ENCODE peak calls at places on chromosomes 16 and 17, in five cellular contexts. One of them, this sample, is unnamed.
A peak's percentile ranks its signal among the peaks of the same experiment; 100 is the strongest.

GRCh38 chr17:65931246-65932149 is 260.4 kb downstream of the CEP112 start:
- DNase-seq in HCEC 1CT: no peak
- DNase-seq in coronary artery: no peak
- DNase-seq in activated naive CD4-positive, alpha-beta T cell treated with anti-CD3 and anti-CD28 coated beads for 36 hours: no peak
- DNase-seq in stimulated activated CD8-positive, alpha-beta memory T cell treated with anti-CD3 and anti-CD28 coated beads, Interleukin-7, amount 100 ng/mL, for 48 hours: no peak
- DNase-seq in this sample: no peak

GRCh38 chr16:57935904-57936303 is 35.0 kb downstream of the CNGB1 start:
- DNase-seq in stimulated activated CD8-positive, alpha-beta memory T cell treated with anti-CD3 and anti-CD28 coated beads, Interleukin-7, amount 100 ng/mL, for 48 hours: no peak
- DNase-seq in HCEC 1CT: no peak
- DNase-seq in coronary artery: no peak
- DNase-seq in activated naive CD4-positive, alpha-beta T cell treated with anti-CD3 and anti-CD28 coated beads for 36 hours: no peak
- DNase-seq in this sample: no peak

GRCh38 chr17:50139950-50140885 is 10.3 kb upstream of the SAMD14 start:
- DNase-seq in HCEC 1CT: peak; percentile 64
- DNase-seq in stimulated activated CD8-positive, alpha-beta memory T cell treated with anti-CD3 and anti-CD28 coated beads, Interleukin-7, amount 100 ng/mL, for 48 hours: peak; percentile 76
- DNase-seq in activated naive CD4-positive, alpha-beta T cell treated with anti-CD3 and anti-CD28 coated beads for 36 hours: peak; percentile 91
- DNase-seq in coronary artery: no peak
- DNase-seq in this sample: no peak

GRCh38 chr17:65334391-65334790 is 197.2 kb downstream of the RGS9 start:
- DNase-seq in HCEC 1CT: peak; percentile 1
- DNase-seq in stimulated activated CD8-positive, alpha-beta memory T cell treated with anti-CD3 and anti-CD28 coated beads, Interleukin-7, amount 100 ng/mL, for 48 hours: no peak
- DNase-seq in activated naive CD4-positive, alpha-beta T cell treated with anti-CD3 and anti-CD28 coated beads for 36 hours: no peak
- DNase-seq in coronary artery: no peak
- DNase-seq in this sample: no peak

GRCh38 chr17:74274060-74274702 is at the start of gene DNAI2:
- DNase-seq in HCEC 1CT: no peak
- DNase-seq in stimulated activated CD8-positive, alpha-beta memory T cell treated with anti-CD3 and anti-CD28 coated beads, Interleukin-7, amount 100 ng/mL, for 48 hours: no peak
- DNase-seq in coronary artery: no peak
- DNase-seq in activated naive CD4-positive, alpha-beta T cell treated with anti-CD3 and anti-CD28 coated beads for 36 hours: peak; percentile 24
- DNase-seq in this sample: no peak

GRCh38 chr17:45131616-45132301 is 556 bp downstream of the PLCD3 start:
- DNase-seq in coronary artery: no peak
- DNase-seq in stimulated activated CD8-positive, alpha-beta memory T cell treated with anti-CD3 and anti-CD28 coated beads, Interleukin-7, amount 100 ng/mL, for 48 hours: peak; percentile 19
- DNase-seq in activated naive CD4-positive, alpha-beta T cell treated with anti-CD3 and anti-CD28 coated beads for 36 hours: peak; percentile 58
- DNase-seq in HCEC 1CT: no peak
- DNase-seq in this sample: no peak

GRCh38 chr17:39745335-39746144 is 7.8 kb downstream of the GRB7 start:
- DNase-seq in HCEC 1CT: no peak
- DNase-seq in coronary artery: no peak
- DNase-seq in stimulated activated CD8-positive, alpha-beta memory T cell treated with anti-CD3 and anti-CD28 coated beads, Interleukin-7, amount 100 ng/mL, for 48 hours: no peak
- DNase-seq in activated naive CD4-positive, alpha-beta T cell treated with anti-CD3 and anti-CD28 coated beads for 36 hours: no peak
- DNase-seq in this sample: no peak

GRCh38 chr16:58461056-58461455 is 38.9 kb upstream of the NDRG4 start:
- DNase-seq in activated naive CD4-positive, alpha-beta T cell treated with anti-CD3 and anti-CD28 coated beads for 36 hours: no peak
- DNase-seq in coronary artery: no peak
- DNase-seq in stimulated activated CD8-positive, alpha-beta memory T cell treated with anti-CD3 and anti-CD28 coated beads, Interleukin-7, amount 100 ng/mL, for 48 hours: no peak
- DNase-seq in HCEC 1CT: peak; percentile 42
- DNase-seq in this sample: no peak

GRCh38 chr16:21599994-21600773 is 807 bp downstream of the METTL9 start:
- DNase-seq in stimulated activated CD8-positive, alpha-beta memory T cell treated with anti-CD3 and anti-CD28 coated beads, Interleukin-7, amount 100 ng/mL, for 48 hours: no peak
- DNase-seq in coronary artery: no peak
- DNase-seq in activated naive CD4-positive, alpha-beta T cell treated with anti-CD3 and anti-CD28 coated beads for 36 hours: peak; percentile 52
- DNase-seq in HCEC 1CT: peak; percentile 45
- DNase-seq in this sample: no peak

GRCh38 chr16:75000481-75001081 is 1.8 kb downstream of the ZNRF1 start:
- DNase-seq in HCEC 1CT: no peak
- DNase-seq in activated naive CD4-positive, alpha-beta T cell treated with anti-CD3 and anti-CD28 coated beads for 36 hours: peak; percentile 24
- DNase-seq in coronary artery: no peak
- DNase-seq in stimulated activated CD8-positive, alpha-beta memory T cell treated with anti-CD3 and anti-CD28 coated beads, Interleukin-7, amount 100 ng/mL, for 48 hours: no peak
- DNase-seq in this sample: no peak

GRCh38 chr17:41404024-41404651 is 6.7 kb upstream of the KRT31 start:
- DNase-seq in activated naive CD4-positive, alpha-beta T cell treated with anti-CD3 and anti-CD28 coated beads for 36 hours: peak; percentile 85
- DNase-seq in stimulated activated CD8-positive, alpha-beta memory T cell treated with anti-CD3 and anti-CD28 coated beads, Interleukin-7, amount 100 ng/mL, for 48 hours: peak; percentile 64
- DNase-seq in HCEC 1CT: peak; percentile 99
- DNase-seq in coronary artery: no peak
- DNase-seq in this sample: no peak

GRCh38 chr16:54806961-54807360 is 123.7 kb upstream of the IRX5 start:
- DNase-seq in stimulated activated CD8-positive, alpha-beta memory T cell treated with anti-CD3 and anti-CD28 coated beads, Interleukin-7, amount 100 ng/mL, for 48 hours: no peak
- DNase-seq in coronary artery: no peak
- DNase-seq in activated naive CD4-positive, alpha-beta T cell treated with anti-CD3 and anti-CD28 coated beads for 36 hours: no peak
- DNase-seq in HCEC 1CT: no peak
- DNase-seq in this sample: no peak

GRCh38 chr16:252366-253337 is 18.0 kb downstream of the FAM234A start:
- DNase-seq in stimulated activated CD8-positive, alpha-beta memory T cell treated with anti-CD3 and anti-CD28 coated beads, Interleukin-7, amount 100 ng/mL, for 48 hours: no peak
- DNase-seq in HCEC 1CT: no peak
- DNase-seq in activated naive CD4-positive, alpha-beta T cell treated with anti-CD3 and anti-CD28 coated beads for 36 hours: peak; percentile 51
- DNase-seq in coronary artery: no peak
- DNase-seq in this sample: no peak

GRCh38 chr17:48545022-48545376 is at the start of gene HOXB2:
- DNase-seq in coronary artery: no peak
- DNase-seq in stimulated activated CD8-positive, alpha-beta memory T cell treated with anti-CD3 and anti-CD28 coated beads, Interleukin-7, amount 100 ng/mL, for 48 hours: no peak
- DNase-seq in HCEC 1CT: peak; percentile 71
- DNase-seq in activated naive CD4-positive, alpha-beta T cell treated with anti-CD3 and anti-CD28 coated beads for 36 hours: no peak
- DNase-seq in this sample: no peak

GRCh38 chr16:53087101-53087500 is 32.3 kb downstream of the CHD9 start:
- DNase-seq in HCEC 1CT: peak; percentile 41
- DNase-seq in coronary artery: no peak
- DNase-seq in stimulated activated CD8-positive, alpha-beta memory T cell treated with anti-CD3 and anti-CD28 coated beads, Interleukin-7, amount 100 ng/mL, for 48 hours: no peak
- DNase-seq in activated naive CD4-positive, alpha-beta T cell treated with anti-CD3 and anti-CD28 coated beads for 36 hours: no peak
- DNase-seq in this sample: no peak

GRCh38 chr17:62870581-62870964 is 62.5 kb upstream of the MARCHF10 start:
- DNase-seq in HCEC 1CT: no peak
- DNase-seq in stimulated activated CD8-positive, alpha-beta memory T cell treated with anti-CD3 and anti-CD28 coated beads, Interleukin-7, amount 100 ng/mL, for 48 hours: no peak
- DNase-seq in activated naive CD4-positive, alpha-beta T cell treated with anti-CD3 and anti-CD28 coated beads for 36 hours: no peak
- DNase-seq in coronary artery: peak; percentile 52
- DNase-seq in this sample: peak; percentile 49

GRCh38 chr17:51500454-51500853 is 240.1 kb downstream of the UTP18 start:
- DNase-seq in coronary artery: no peak
- DNase-seq in stimulated activated CD8-positive, alpha-beta memory T cell treated with anti-CD3 and anti-CD28 coated beads, Interleukin-7, amount 100 ng/mL, for 48 hours: no peak
- DNase-seq in HCEC 1CT: no peak
- DNase-seq in activated naive CD4-positive, alpha-beta T cell treated with anti-CD3 and anti-CD28 coated beads for 36 hours: no peak
- DNase-seq in this sample: no peak

This sample was measured in vagina.